ENCODE peak calls at places on chromosomes 5 and 9, in six cellular contexts. P is ovary, W is A549, B is K562, I is tibial nerve, X is stomach. C is an unnamed sample.

GRCh38 chr9:88051138-88051537 is 76.8 kb upstream of the CDK20 start:
- DNase-seq in W (no peak), X (no peak), P (no peak), I (no peak), B (no peak), C (no peak)

GRCh38 chr9:33185858-33186257 is 18.7 kb upstream of the B4GALT1 start:
- DNase-seq in I (no peak), X (peak; percentile 74), W (no peak), B (no peak), P (no peak), C (no peak)

GRCh38 chr5:59923465-59923864 is 29.9 kb upstream of the PDE4D start:
- DNase-seq in P (no peak), W (no peak), I (no peak), B (no peak), X (no peak), C (no peak)

GRCh38 chr5:44051591-44051990 is 337.6 kb downstream of the FGF10 start:
- DNase-seq in W (no peak), P (no peak), B (no peak), I (no peak), X (no peak), C (no peak)

GRCh38 chr5:76521240-76521758 is 101.9 kb downstream of the F2RL2 start:
- DNase-seq in I (no peak), P (no peak), X (no peak), W (no peak), B (no peak), C (no peak)

GRCh38 chr9:122206118-122207046 is 22.4 kb downstream of the LHX6 start:
- DNase-seq in X (no peak), I (no peak), B (no peak), W (no peak), P (no peak), C (no peak)

GRCh38 chr9:132171702-132172101 is 9.8 kb downstream of the NTNG2 start:
- DNase-seq in X (no peak), P (no peak), B (no peak), W (no peak), I (no peak), C (no peak)

GRCh38 chr9:128026255-128027165 is 40.6 kb downstream of the NAIF1 start:
- DNase-seq in I (peak; percentile 8), B (no peak), P (no peak), X (peak; percentile 38), W (no peak), C (peak; percentile 59)

GRCh38 chr5:58022055-58022454 is 437.8 kb downstream of the PLK2 start:
- DNase-seq in P (no peak), B (no peak), W (no peak), I (peak; percentile 16), X (no peak), C (no peak)

GRCh38 chr9:71355884-71356283 is 234.5 kb upstream of the TRPM3 start:
- DNase-seq in X (no peak), P (no peak), I (no peak), W (no peak), B (no peak), C (no peak)

GRCh38 chr5:92002875-92003274 is 619.8 kb upstream of the ARRDC3 start:
- DNase-seq in X (no peak), B (no peak), I (no peak), W (no peak), P (no peak), C (no peak)

GRCh38 chr9:124602204-124602603 is 95.0 kb upstream of the NR5A1 start:
- DNase-seq in X (no peak), B (no peak), I (no peak), W (no peak), P (no peak), C (no peak)

GRCh38 chr5:68381060-68381459 is 165.5 kb downstream of the PIK3R1 start:
- DNase-seq in X (no peak), P (no peak), W (no peak), B (no peak), I (no peak), C (no peak)

GRCh38 chr5:101611039-101611438 is 685.0 kb downstream of the SLCO4C1 start:
- DNase-seq in I (no peak), B (no peak), W (no peak), P (no peak), X (no peak), C (no peak)

DNA sequence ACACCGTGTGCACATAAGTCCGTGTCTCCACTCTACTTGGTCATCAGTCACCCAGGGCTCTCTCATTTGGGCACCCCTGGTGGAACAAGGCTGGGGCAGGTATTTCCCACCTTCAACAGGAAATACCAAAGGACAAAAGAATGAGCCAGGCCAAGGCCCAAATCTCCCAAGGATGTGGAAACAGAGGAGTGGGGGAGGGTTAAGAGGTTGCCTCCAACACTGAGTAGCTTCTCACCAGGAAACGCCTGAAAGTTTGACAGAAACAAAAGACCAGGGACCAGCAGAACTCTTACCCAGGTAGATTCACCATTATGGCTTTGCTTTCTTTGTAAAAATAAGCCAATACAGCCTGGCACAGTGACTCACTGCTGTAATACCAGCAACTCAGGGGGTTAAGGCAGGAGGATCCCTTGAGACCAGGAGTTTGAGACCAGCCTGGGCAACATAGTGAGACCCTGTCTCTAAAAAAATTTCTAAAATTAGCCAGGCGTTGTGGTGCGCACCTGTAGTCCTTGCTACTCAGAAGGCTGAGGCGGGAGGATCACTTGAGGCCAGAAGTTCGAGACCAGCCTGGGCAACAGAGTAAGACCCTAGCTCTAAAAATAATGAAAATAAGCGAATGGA is 12.7 kb downstream of the SLC1A3 start:
- DNase-seq in B (no peak), X (no peak), W (no peak), I (no peak), P (no peak), C (no peak)
- TF ChIP-seq EP300 in B (no peak), X (no peak), W (no peak), I (no peak), P (no peak), C (no peak)

DNA sequence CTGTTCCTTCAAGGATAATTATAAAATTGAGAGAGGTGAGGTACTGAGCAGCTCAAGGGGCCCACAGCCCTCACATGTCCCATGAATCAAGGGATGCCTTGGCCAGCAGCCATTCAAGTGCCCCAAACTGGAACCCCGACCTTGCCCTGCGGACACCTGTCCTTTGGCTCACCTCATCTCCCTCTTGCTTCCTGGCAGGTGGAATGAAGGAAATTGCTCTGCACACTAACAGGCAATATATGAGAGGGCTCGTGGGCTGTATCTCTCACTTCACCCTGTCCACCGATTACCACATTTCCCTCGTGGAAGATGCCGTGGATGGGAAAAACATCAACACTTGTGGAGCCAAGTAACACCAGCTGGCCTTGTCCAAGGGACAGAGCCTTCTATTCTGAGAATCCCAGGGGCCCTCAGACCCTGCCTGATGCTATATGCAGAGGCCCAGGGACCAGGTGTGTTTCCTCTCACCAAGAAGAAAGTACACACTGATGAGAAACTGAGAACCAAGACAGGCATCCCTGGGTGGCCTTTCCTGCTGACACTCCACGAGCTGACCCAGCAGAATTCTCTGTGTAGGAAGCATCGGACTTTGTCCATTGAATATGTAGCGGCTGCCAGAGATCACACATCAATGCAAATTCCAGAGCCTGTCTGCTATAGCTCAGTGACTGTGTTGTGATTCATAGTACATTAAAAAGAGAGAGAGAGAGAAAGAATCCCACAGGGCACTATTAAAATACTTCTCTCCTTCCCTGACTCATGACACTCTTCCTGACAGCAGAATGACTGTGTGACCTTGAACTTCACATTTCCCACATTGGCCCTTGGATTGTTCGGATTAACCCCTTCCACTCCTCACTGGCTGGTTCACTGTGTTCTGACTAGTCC is 92.6 kb downstream of the LIFR start:
- DNase-seq in B (no peak), I (no peak), X (no peak), P (peak; percentile 50), W (peak; percentile 57), C (no peak)
- H3K4me1 ChIP-seq in B (peaks cover 8% of the 10 kb centered on the region), I (peaks cover 62% of the 10 kb centered on the region), X (peaks cover 25% of the 10 kb centered on the region), P (peaks cover 39% of the 10 kb centered on the region), W (peaks cover 61% of the 10 kb centered on the region), C (peaks cover 24% of the 10 kb centered on the region)

DNA sequence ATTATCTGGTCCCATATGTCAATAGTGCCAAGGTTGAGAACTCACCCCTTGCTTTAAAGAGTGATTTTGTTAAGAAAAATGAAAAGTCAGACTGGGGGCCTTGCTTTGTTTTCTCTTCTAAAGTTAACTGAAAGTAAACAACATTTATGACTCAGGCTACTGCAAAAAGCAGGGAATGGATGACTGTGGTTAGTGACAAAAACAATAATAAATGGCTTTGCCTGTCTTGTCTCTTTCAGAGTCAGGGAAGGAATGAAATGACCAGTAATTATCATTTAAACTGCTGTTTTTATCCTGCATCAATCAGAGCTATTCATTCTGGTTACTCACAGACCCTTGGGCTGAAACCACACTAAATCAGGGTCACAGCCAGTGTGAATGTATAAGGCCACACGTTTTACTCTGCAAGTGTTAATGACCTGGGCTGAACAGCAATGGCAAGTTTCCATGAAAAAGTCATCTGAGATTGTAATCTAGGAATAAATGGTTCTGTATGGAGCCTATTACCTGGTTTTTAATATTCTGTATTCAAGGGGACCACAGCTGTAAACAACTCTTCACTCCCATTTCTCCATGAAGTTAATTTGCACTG is 112.1 kb downstream of the ZNF608 start:
- DNase-seq in I (no peak), B (no peak), P (no peak), X (no peak), W (no peak), C (no peak)
- TF ChIP-seq EP300 in I (no peak), B (no peak), P (no peak), X (no peak), W (no peak), C (no peak)

GRCh38 chr9:129900263-129901041 is 65.2 kb downstream of the USP20 start:
- DNase-seq in B (no peak), X (no peak), P (no peak), I (no peak), W (no peak), C (no peak)
- H3K4me1 ChIP-seq in B (peaks cover 6% of the 10 kb centered on the region), X (no peaks in the 10 kb centered on the region), P (no peaks in the 10 kb centered on the region), I (peaks cover 8% of the 10 kb centered on the region), W (no peaks in the 10 kb centered on the region), C (no peaks in the 10 kb centered on the region)

GRCh38 chr9:92467041-92467440 is 15.3 kb downstream of the ASPN start:
- DNase-seq in I (no peak), W (no peak), P (no peak), X (no peak), B (no peak), C (no peak)

GRCh38 chr9:92463387-92463786 is 18.9 kb downstream of the ASPN start:
- DNase-seq in B (no peak), X (no peak), P (no peak), W (no peak), I (no peak), C (no peak)

GRCh38 chr9:92468206-92468605 is 14.1 kb downstream of the ASPN start:
- DNase-seq in I (no peak), P (no peak), W (no peak), B (no peak), X (no peak), C (no peak)

GRCh38 chr9:92467511-92467910 is 14.8 kb downstream of the ASPN start:
- DNase-seq in I (no peak), B (no peak), W (no peak), P (no peak), X (no peak), C (no peak)

DNA sequence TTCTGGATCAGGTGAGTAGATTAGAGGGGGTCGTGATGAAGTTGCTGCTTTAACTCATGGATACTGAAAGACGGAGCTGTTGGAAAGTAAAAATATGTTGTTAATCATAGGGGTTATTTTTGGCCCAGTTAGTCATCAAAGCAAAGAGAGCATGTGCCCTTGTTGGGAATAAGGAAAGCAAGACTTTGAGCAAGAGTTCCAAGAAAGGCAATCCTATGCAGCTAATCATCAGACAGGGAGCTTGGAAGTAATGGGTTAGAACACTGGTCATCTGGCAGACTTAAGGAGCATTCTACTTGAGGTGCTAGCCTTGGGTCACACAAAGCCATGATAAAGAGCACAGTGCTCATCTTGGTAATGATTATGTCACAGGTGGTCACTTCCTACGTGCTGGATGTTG is 18.3 kb downstream of the ASPN start:
- DNase-seq in P (no peak), W (no peak), B (no peak), X (no peak), I (no peak), C (no peak)
- TF ChIP-seq EP300 in P (peak; percentile 29), W (no peak), B (no peak), X (no peak), I (peak; percentile 61), C (no peak)

C was measured in transverse colon.